ENCODE peak calls at places on chromosomes 13 and 19, in four cellular contexts. F is GM12878, B is K562, G is endothelial cell of umbilical vein. N is an unnamed sample.

GRCh38 chr13:77915676-77916075 is 3.0 kb downstream of the EDNRB start:
- DNase-seq in B (no peak), G (no peak), F (no peak), N (no peak)

GRCh38 chr13:75919660-75920199 is 283.6 kb downstream of the LMO7 start:
- DNase-seq in G (no peak), B (no peak), F (no peak), N (no peak)

GRCh38 chr13:79779761-79780160 is 298.8 kb downstream of the NDFIP2 start:
- DNase-seq in F (no peak), B (no peak), G (no peak), N (peak)

GRCh38 chr19:10858204-10858828 is 10.1 kb downstream of the C19orf38 start:
- DNase-seq in B (peak), G (peak), F (no peak), N (no peak)

GRCh38 chr19:10230155-10230903 is 802 bp downstream of the S1PR2 start:
- DNase-seq in B (peak), G (no peak), F (no peak), N (peak)

GRCh38 chr19:18464646-18465045 is 26.7 kb upstream of the ISYNA1 start:
- DNase-seq in G (peak), F (no peak), B (no peak), N (peak)

GRCh38 chr13:110529522-110530311 is 31.8 kb downstream of the RAB20 start:
- DNase-seq in F (no peak), G (no peak), B (no peak), N (no peak)

GRCh38 chr13:103961129-103961528 is 894.9 kb upstream of the SLC10A2 start:
- DNase-seq in F (no peak), G (no peak), B (no peak), N (no peak)

GRCh38 chr13:75993823-75994222 is 357.7 kb downstream of the LMO7 start:
- DNase-seq in B (no peak), F (no peak), G (no peak), N (peak)

GRCh38 chr13:49086711-49087110 is 111.0 kb downstream of the FNDC3A start:
- DNase-seq in G (peak), B (no peak), F (no peak), N (peak)

GRCh38 chr19:48444129-48444932 is 1.5 kb upstream of the GRWD1 start:
- DNase-seq in F (no peak), G (no peak), B (no peak), N (no peak)

GRCh38 chr19:38952395-38953165 is 21.8 kb downstream of the MRPS12 start:
- DNase-seq in B (no peak), F (no peak), G (no peak), N (peak)

GRCh38 chr19:15118789-15119494 is 11.7 kb downstream of the SYDE1 start:
- DNase-seq in F (no peak), G (no peak), B (no peak), N (no peak)

GRCh38 chr13:98839826-98840769 is 87.6 kb upstream of the SLC15A1 start:
- DNase-seq in G (peak), B (peak), F (no peak), N (peak)

GRCh38 chr13:67867206-67867605 is 637.1 kb upstream of the PCDH9 start:
- DNase-seq in B (no peak), F (no peak), G (no peak), N (no peak)

GRCh38 chr13:77919351-77920294 is 992 bp upstream of the EDNRB start:
- DNase-seq in F (no peak), B (no peak), G (peak), N (peak)

GRCh38 chr19:31693131-31693700 is 344.0 kb upstream of the TSHZ3 start:
- DNase-seq in F (no peak), G (no peak), B (no peak), N (no peak)

GRCh38 chr13:53743906-53744305 is 715.3 kb downstream of the OLFM4 start:
- DNase-seq in G (no peak), B (no peak), F (no peak), N (no peak)

GRCh38 chr13:23899555-23899954 is 2.3 kb upstream of the C1QTNF9B start:
- DNase-seq in F (no peak), G (peak), B (no peak), N (peak)

GRCh38 chr19:50837300-50837699 is 3.9 kb upstream of the KLK15 start:
- DNase-seq in B (no peak), F (no peak), G (no peak), N (no peak)
- TF ChIP-seq FOS in B (no peak), F (no peak), G (no peak), N (no peak)

GRCh38 chr13:52029569-52029968 is 5.1 kb downstream of the UTP14C start:
- DNase-seq in B (no peak), G (no peak), F (no peak), N (no peak)

GRCh38 chr13:52033039-52033438 is 8.5 kb downstream of the UTP14C start:
- DNase-seq in G (no peak), F (no peak), B (no peak), N (no peak)

GRCh38 chr13:52036037-52036436 is 11.5 kb downstream of the UTP14C start:
- DNase-seq in G (no peak), F (no peak), B (no peak), N (no peak)

DNA sequence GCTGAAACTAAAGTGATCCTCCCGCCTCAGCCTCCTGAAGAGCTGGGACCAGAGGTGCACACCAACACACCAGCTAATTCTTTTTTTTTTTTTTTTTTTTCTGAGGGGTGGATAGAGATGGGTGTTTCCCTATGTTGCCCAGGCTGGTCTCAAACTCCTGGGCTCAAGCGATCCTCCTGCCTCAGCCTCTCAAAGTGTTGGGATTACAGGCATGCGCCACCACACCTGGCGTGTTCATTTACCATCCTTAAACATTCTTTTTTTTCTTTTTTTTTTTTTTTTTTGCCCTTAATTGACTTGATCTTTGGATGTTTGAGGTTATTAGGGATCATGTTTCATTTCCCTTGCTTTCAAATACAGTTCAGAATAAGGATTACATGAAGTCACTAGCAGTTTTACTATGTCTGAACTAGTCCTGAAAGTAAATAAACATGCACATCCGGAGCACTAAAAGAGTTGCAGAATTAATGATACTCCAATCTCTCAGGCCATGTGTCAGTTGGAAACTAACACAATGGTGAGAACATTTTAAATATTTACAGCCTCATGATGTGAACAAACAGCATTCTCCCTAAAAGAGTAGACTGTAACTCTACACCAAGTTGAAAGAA is 10.2 kb downstream of the UTP14C start:
- DNase-seq in B (no peak), G (peak), F (no peak), N (peak)
- TF ChIP-seq FOS in B (no peak), G (no peak), F (no peak), N (no peak)

DNA sequence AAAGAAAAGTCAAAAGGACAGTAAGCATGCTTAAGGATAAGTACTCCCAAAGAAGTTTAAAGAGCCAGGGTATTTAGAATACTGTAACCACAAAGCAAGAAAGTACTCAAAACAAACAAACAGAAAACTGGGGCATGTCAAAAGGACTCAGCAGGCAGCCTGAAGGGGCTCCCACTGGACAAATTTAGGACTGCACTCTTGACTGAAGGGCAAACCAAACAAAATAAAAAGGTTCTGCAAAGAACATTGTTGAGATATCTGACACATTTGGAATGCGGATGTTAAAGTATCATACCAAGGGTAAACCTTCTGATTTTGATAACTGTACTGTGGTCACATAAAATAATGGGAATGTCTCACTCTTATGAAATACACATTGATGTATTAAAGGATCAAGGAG is 157.4 kb downstream of the TNFSF13B start:
- DNase-seq in F (no peak), B (no peak), G (no peak), N (no peak)
- TF ChIP-seq FOS in F (no peak), B (no peak), G (no peak), N (no peak)

GRCh38 chr13:40453666-40454030 is 212.8 kb downstream of the FOXO1 start:
- DNase-seq in F (no peak), G (no peak), B (no peak), N (no peak)

GRCh38 chr13:40458283-40459031 is 208.0 kb downstream of the FOXO1 start:
- DNase-seq in B (no peak), F (no peak), G (no peak), N (no peak)

GRCh38 chr13:40457844-40458243 is 208.6 kb downstream of the FOXO1 start:
- DNase-seq in B (no peak), F (no peak), G (no peak), N (no peak)

GRCh38 chr13:40456979-40457553 is 209.4 kb downstream of the FOXO1 start:
- DNase-seq in F (no peak), B (no peak), G (no peak), N (no peak)

GRCh38 chr13:40456397-40456958 is 210.0 kb downstream of the FOXO1 start:
- DNase-seq in B (no peak), F (no peak), G (no peak), N (no peak)
- TF ChIP-seq FOS in B (no peak), F (no peak), G (no peak), N (no peak)

GRCh38 chr19:4699826-4700572 is 23.6 kb downstream of the DPP9 start:
- DNase-seq in B (no peak), G (no peak), F (no peak), N (no peak)

GRCh38 chr19:4702764-4703163 is 20.9 kb downstream of the DPP9 start:
- DNase-seq in G (no peak), B (no peak), F (no peak), N (no peak)

GRCh38 chr19:4701557-4701956 is 22.1 kb downstream of the DPP9 start:
- DNase-seq in F (no peak), G (no peak), B (no peak), N (no peak)

GRCh38 chr19:4703671-4704316 is 19.8 kb downstream of the DPP9 start:
- DNase-seq in B (no peak), F (no peak), G (no peak), N (no peak)

DNA sequence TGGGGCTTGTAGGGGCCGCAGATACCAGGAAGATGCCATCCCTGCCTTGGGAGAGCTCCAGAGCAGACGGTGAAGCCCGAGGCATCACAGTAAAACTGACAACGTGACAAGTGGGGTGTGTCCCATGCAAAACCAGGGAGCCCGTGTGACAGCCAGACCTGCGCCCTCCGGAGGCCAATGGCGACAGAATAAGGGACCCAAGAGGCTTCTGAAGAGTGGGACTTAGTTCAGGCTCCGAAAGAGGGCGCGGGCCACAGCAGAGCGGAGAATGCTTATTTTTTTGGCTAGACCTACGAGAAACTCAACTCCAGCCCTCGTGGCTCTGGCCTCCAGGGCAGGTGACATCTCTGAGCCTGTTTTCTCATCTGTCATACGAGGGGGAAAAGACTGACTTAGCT is 23.1 kb downstream of the DPP9 start:
- DNase-seq in B (peak), G (no peak), F (no peak), N (no peak)
- TF ChIP-seq FOS in B (no peak), G (no peak), F (no peak), N (no peak)